ENCODE peak calls at places on chromosomes 6 and 20, in nine cellular contexts. I is heart left ventricle; V is AG04450; M is GF-D8; S is activated gamma-delta T cell treated with anti-CD3 and anti-CD28 coated beads, Interleukin-2, amount 50 U/mL, for 16 hours; E is CD14-positive monocyte; Z is memory B cell; B is astrocyte of the spinal cord; O is GM23248. Q is an unnamed sample.

GRCh38 chr20:49460131-49460530 is 22.3 kb downstream of the KCNB1 start:
- DNase-seq in I (no peak), Z (no peak), S (no peak), B (no peak), O (no peak), M (no peak), V (no peak), E (no peak), Q (no peak)

GRCh38 chr20:35796556-35796955 is 24.7 kb downstream of the PHF20 start:
- DNase-seq in V (no peak), E (no peak), M (peak), Z (peak), I (no peak), S (no peak), B (no peak), O (no peak), Q (no peak)

GRCh38 chr6:161429921-161430490 is 156.1 kb upstream of the AGPAT4 start:
- DNase-seq in E (no peak), I (no peak), V (no peak), O (no peak), S (no peak), M (no peak), B (no peak), Z (no peak), Q (peak)

GRCh38 chr6:141726158-141726557 is 406.6 kb upstream of the GJE1 start:
- DNase-seq in O (no peak), I (no peak), B (no peak), V (no peak), Z (no peak), S (no peak), M (no peak), E (no peak), Q (no peak)

GRCh38 chr6:44976677-44977405 is 351.3 kb upstream of the RUNX2 start:
- DNase-seq in E (no peak), S (no peak), B (peak), I (no peak), Z (no peak), O (peak), V (no peak), M (no peak), Q (no peak)

GRCh38 chr6:13465734-13466133 is 21.7 kb downstream of the GFOD1 start:
- DNase-seq in M (no peak), I (no peak), S (no peak), O (peak), B (no peak), E (no peak), V (no peak), Z (no peak), Q (no peak)

GRCh38 chr6:167499161-167499660 is 174.3 kb downstream of the TTLL2 start:
- DNase-seq in E (no peak), B (no peak), I (no peak), V (no peak), S (no peak), Z (no peak), M (no peak), O (no peak), Q (no peak)

GRCh38 chr6:17169291-17169690 is 67.4 kb downstream of the STMND1 start:
- DNase-seq in M (no peak), S (no peak), O (peak), E (no peak), Z (no peak), I (no peak), B (no peak), V (peak), Q (no peak)

GRCh38 chr6:128098000-128098581 is 197.2 kb upstream of the THEMIS start:
- DNase-seq in B (peak), Z (no peak), O (peak), M (no peak), S (no peak), V (no peak), I (no peak), E (no peak), Q (no peak)

GRCh38 chr20:38840053-38840893 is 34.8 kb downstream of the PPP1R16B start:
- DNase-seq in S (peak), E (no peak), O (peak), M (no peak), B (no peak), V (no peak), I (no peak), Z (no peak), Q (no peak)

GRCh38 chr6:93786474-93787330 is 367.3 kb upstream of the EPHA7 start:
- DNase-seq in I (no peak), O (no peak), E (no peak), M (no peak), S (no peak), Z (no peak), V (no peak), B (peak), Q (no peak)

GRCh38 chr20:57659789-57660509 is 39.7 kb upstream of the ZBP1 start:
- DNase-seq in B (no peak), V (no peak), O (no peak), S (no peak), M (no peak), Z (peak), I (peak), E (peak), Q (no peak)

GRCh38 chr20:62702008-62702290 is 6.7 kb upstream of the NTSR1 start:
- DNase-seq in Z (no peak), E (no peak), S (no peak), O (no peak), B (no peak), I (no peak), V (no peak), M (no peak), Q (no peak)

GRCh38 chr6:16089232-16089843 is 39.5 kb upstream of the MYLIP start:
- DNase-seq in O (peak), M (no peak), S (no peak), B (peak), V (no peak), E (no peak), I (no peak), Z (no peak), Q (peak)

GRCh38 chr6:36124881-36125280 is 5.4 kb upstream of the MAPK13 start:
- DNase-seq in I (no peak), V (no peak), B (no peak), E (no peak), Z (no peak), O (no peak), M (no peak), S (no peak), Q (no peak)

GRCh38 chr6:164252952-164253351 is 838.4 kb downstream of the QKI start:
- DNase-seq in E (no peak), B (no peak), V (no peak), S (no peak), M (no peak), Z (no peak), O (peak), I (no peak), Q (no peak)

GRCh38 chr6:158086054-158086705 is 81.9 kb downstream of the SERAC1 start:
- DNase-seq in B (peak), E (peak), S (no peak), Z (no peak), M (peak), O (peak), I (no peak), V (peak), Q (no peak)

GRCh38 chr6:159163901-159164370 is 5.3 kb upstream of the FNDC1 start:
- DNase-seq in V (no peak), B (peak), O (peak), E (no peak), Z (no peak), S (no peak), I (no peak), M (no peak), Q (no peak)

GRCh38 chr6:106473807-106474206 is 113.3 kb downstream of the CRYBG1 start:
- DNase-seq in O (peak), Z (no peak), S (no peak), B (peak), M (no peak), V (peak), I (no peak), E (no peak), Q (no peak)

GRCh38 chr20:57654998-57655811 is 35.0 kb upstream of the ZBP1 start:
- DNase-seq in E (no peak), Z (no peak), V (no peak), S (no peak), M (no peak), I (no peak), O (no peak), B (no peak), Q (peak)

GRCh38 chr20:37734228-37734980 is 40.6 kb downstream of the CTNNBL1 start:
- DNase-seq in V (no peak), O (peak), E (no peak), M (no peak), I (no peak), S (no peak), Z (no peak), B (peak), Q (no peak)

GRCh38 chr6:135555550-135555949 is 58.0 kb upstream of the AHI1 start:
- DNase-seq in B (no peak), Z (no peak), M (peak), O (no peak), V (no peak), I (no peak), E (peak), S (no peak), Q (no peak)

GRCh38 chr20:35849726-35850125 is 77.9 kb downstream of the PHF20 start:
- DNase-seq in I (no peak), Z (no peak), V (no peak), O (peak), B (no peak), S (no peak), M (no peak), E (no peak), Q (no peak)

GRCh38 chr6:17932362-17932852 is 55.0 kb downstream of the KIF13A start:
- DNase-seq in E (peak), Z (no peak), M (peak), V (peak), B (peak), I (no peak), S (no peak), O (peak), Q (peak)

GRCh38 chr6:12014027-12014872 is 2.1 kb downstream of the HIVEP1 start:
- DNase-seq in V (no peak), E (no peak), Z (no peak), S (no peak), I (no peak), O (peak), M (no peak), B (peak), Q (no peak)

GRCh38 chr6:7047071-7047470 is 60.7 kb upstream of the RREB1 start:
- DNase-seq in S (no peak), Z (no peak), I (no peak), V (no peak), B (no peak), O (no peak), M (no peak), E (no peak), Q (no peak)

GRCh38 chr6:137832110-137832509 is 34.9 kb upstream of the TNFAIP3 start:
- DNase-seq in I (no peak), Z (no peak), M (no peak), B (peak), O (peak), V (no peak), E (no peak), S (no peak), Q (peak)

GRCh38 chr6:28258877-28259777 is at the start of gene NKAPL:
- DNase-seq in E (peak), M (no peak), V (no peak), I (peak), S (peak), Z (peak), B (peak), O (peak), Q (no peak)

GRCh38 chr6:138323821-138324220 is 53.9 kb upstream of the SMIM28 start:
- DNase-seq in E (no peak), S (no peak), O (no peak), B (no peak), V (no peak), I (no peak), M (no peak), Z (no peak), Q (no peak)